ENCODE peak calls at places on chromosomes 6 and 20, in nine cellular contexts. Y is ovary, Z is lower leg skin, J is uterus, S is heart left ventricle, I is GM12891, E is IMR-90, M is transverse colon, R is GM12892. P is an unnamed sample.
A peak's percentile ranks its signal among the peaks of the same experiment; 100 is the strongest.

GRCh38 chr6:105192707-105193465 is 13.1 kb upstream of the POPDC3 start:
- DNase-seq in R (no peak), J (no peak), S (no peak), Z (no peak), Y (no peak), M (no peak), E (peak; percentile 78), I (no peak), P (no peak)

GRCh38 chr6:32851025-32851424 is 2.5 kb downstream of the TAP1 start:
- DNase-seq in M (no peak), Y (no peak), I (no peak), R (no peak), J (no peak), S (no peak), E (no peak), Z (no peak), P (no peak)

GRCh38 chr20:29873946-29874345 is 1383.5 kb upstream of the DEFB115 start:
- DNase-seq in E (peak; percentile 22), S (peak; percentile 87), J (no peak), Y (no peak), Z (peak; percentile 93), I (no peak), R (no peak), M (peak; percentile 29), P (peak; percentile 72)

GRCh38 chr6:168584251-168584650 is 143.3 kb downstream of the SMOC2 start:
- DNase-seq in Y (no peak), S (no peak), I (no peak), R (no peak), J (no peak), E (no peak), Z (no peak), M (no peak), P (no peak)

GRCh38 chr6:105459884-105460283 is 57.0 kb upstream of the PREP start:
- DNase-seq in J (no peak), Z (no peak), R (no peak), E (peak; percentile 35), Y (no peak), M (no peak), I (no peak), S (no peak), P (no peak)

GRCh38 chr6:166253277-166254229 is 54.6 kb downstream of the PRR18 start:
- DNase-seq in R (no peak), J (no peak), S (no peak), I (no peak), E (no peak), Z (no peak), M (peak; percentile 39), Y (no peak), P (peak; percentile 2)

GRCh38 chr20:47125553-47126373 is 230.7 kb downstream of the ZMYND8 start:
- DNase-seq in J (peak; percentile 34), R (no peak), M (no peak), Y (no peak), Z (peak; percentile 84), E (no peak), I (no peak), S (no peak), P (no peak)

GRCh38 chr6:20660534-20660933 is 126.3 kb downstream of the CDKAL1 start:
- DNase-seq in E (no peak), Y (no peak), J (no peak), R (no peak), I (no peak), Z (no peak), S (no peak), M (no peak), P (no peak)

GRCh38 chr6:133551847-133552331 is 310.7 kb downstream of the EYA4 start:
- DNase-seq in R (no peak), Z (peak; percentile 80), Y (peak; percentile 42), J (peak; percentile 30), I (no peak), M (peak; percentile 11), E (peak; percentile 100), S (peak; percentile 66), P (no peak)

GRCh38 chr6:44247338-44248302 is 719 bp downstream of the HSP90AB1 start:
- DNase-seq in S (peak; percentile 86), Y (peak; percentile 76), J (peak; percentile 75), I (no peak), E (peak; percentile 38), R (no peak), M (peak; percentile 78), Z (peak; percentile 95), P (peak; percentile 95)

DNA sequence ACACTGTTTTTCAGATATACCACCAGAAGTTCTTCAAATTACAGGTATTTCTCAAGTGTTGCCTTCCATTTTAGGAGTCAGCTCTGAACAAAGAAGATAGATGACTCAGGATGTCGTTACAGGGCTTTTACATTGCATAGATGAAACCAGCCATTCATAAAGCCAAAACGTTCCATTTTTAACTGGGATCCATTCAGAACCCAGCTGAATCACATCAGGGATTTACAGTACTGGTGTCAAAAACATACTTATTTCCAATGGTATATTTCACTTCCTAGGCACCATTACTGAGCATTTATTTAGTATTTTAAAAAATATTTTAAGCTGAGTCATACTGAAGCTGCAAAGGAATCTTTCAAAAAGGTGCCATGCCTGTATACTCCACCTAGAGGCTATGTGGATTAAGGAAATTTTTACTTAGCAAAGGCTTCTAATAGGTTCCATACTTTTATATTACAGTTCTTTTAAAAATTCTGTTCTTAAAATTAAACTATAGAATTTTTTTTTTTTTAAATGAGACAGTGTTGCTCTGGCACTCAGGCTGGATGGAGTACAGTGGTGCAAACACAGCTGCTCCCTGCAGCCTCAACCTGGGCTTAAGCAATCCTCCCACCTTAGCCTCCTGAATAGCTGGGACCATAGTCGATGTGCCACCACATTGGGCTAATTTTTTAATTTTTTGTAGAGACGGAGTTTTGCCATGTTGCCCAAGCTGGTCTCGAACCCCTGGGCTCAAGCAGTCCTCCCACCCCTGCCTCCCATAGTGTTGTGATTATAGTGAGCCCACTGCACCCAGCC is 2.6 kb downstream of the ASF1A start:
- DNase-seq in E (peak; percentile 69), S (no peak), I (no peak), Z (no peak), J (no peak), Y (no peak), M (no peak), R (no peak), P (peak; percentile 87)
- TF ChIP-seq POLR2A in E (no peak), S (no peak), I (no peak), Z (no peak), J (no peak), Y (no peak), M (no peak), R (no peak), P (peak; percentile 19)

GRCh38 chr20:1374246-1374645 is 18.6 kb downstream of the FKBP1A start:
- DNase-seq in Z (no peak), I (no peak), Y (no peak), E (no peak), S (no peak), J (no peak), R (no peak), M (no peak), P (no peak)
- TF ChIP-seq POLR2A in Z (no peak), I (no peak), Y (no peak), E (no peak), S (no peak), J (no peak), R (no peak), M (no peak), P (no peak)

GRCh38 chr6:45562171-45562570 is 184.4 kb upstream of the SUPT3H start:
- DNase-seq in E (no peak), M (no peak), S (no peak), Y (no peak), R (no peak), J (no peak), Z (no peak), I (no peak), P (no peak)

GRCh38 chr6:45560421-45560820 is 182.7 kb upstream of the SUPT3H start:
- DNase-seq in R (no peak), E (no peak), M (no peak), Y (no peak), J (no peak), Z (no peak), I (no peak), S (no peak), P (no peak)

GRCh38 chr6:45566882-45567281 is 189.1 kb upstream of the SUPT3H start:
- DNase-seq in I (no peak), E (peak; percentile 41), M (no peak), S (no peak), R (no peak), Z (no peak), J (no peak), Y (no peak), P (no peak)

GRCh38 chr6:45563092-45563491 is 185.4 kb upstream of the SUPT3H start:
- DNase-seq in M (no peak), J (no peak), R (no peak), S (no peak), I (no peak), E (no peak), Y (no peak), Z (no peak), P (no peak)

DNA sequence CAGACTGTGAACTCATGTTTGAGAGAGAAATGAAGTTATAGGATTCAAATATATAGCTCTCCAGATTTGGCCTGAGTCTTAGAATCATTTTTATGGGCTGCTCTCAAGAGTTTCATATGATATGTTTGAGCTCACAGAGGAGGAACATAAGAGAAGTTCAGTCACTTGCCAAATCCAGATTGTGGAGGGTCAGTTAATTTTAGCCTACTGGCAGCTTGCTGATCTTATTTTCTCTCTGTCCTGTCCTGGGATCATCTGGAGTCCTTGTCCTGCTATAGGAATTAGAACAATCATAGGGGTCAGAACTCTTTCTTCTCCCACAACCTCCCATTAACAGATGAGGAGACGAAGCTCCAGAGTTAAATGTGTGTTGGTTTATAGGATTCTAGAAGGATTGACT is 186.2 kb upstream of the SUPT3H start:
- DNase-seq in J (no peak), I (no peak), Z (no peak), R (no peak), Y (no peak), S (no peak), M (no peak), E (no peak), P (no peak)
- TF ChIP-seq POLR2A in J (no peak), I (no peak), Z (no peak), R (no peak), Y (no peak), S (no peak), M (no peak), E (no peak), P (no peak)

GRCh38 chr6:43172127-43173007 is 1.3 kb downstream of the SRF start:
- DNase-seq in Y (peak; percentile 67), E (peak; percentile 27), R (no peak), M (peak; percentile 62), I (no peak), J (peak; percentile 61), Z (peak; percentile 92), S (peak; percentile 79), P (peak; percentile 81)
- TF ChIP-seq POLR2A in Y (no peak), E (peak; percentile 10), R (peak; percentile 26), M (peak; percentile 42), I (no peak), J (no peak), Z (no peak), S (no peak), P (peak; percentile 30)